ENCODE peak calls at places on chromosome 1, in ten cellular contexts. One of them, this sample, is unnamed. For H3K27me3, the result is how much of the 10 kb centered on the place peaks cover.

GRCh38 chr1:86741947-86742572 is 37.7 kb downstream of the SH3GLB1 start:
- DNase-seq in CD8-positive, alpha-beta T cell: peak
- DNase-seq in upper lobe of right lung: no peak
- DNase-seq in tibial artery: no peak
- DNase-seq in mammary epithelial cell: peak
- DNase-seq in psoas muscle: no peak
- DNase-seq in adrenal gland: peak
- DNase-seq in thoracic aorta: no peak
- DNase-seq in tibial nerve: no peak
- DNase-seq in cardiac muscle cell: peak
- DNase-seq in this sample: peak

GRCh38 chr1:206526064-206526911 is 19.0 kb downstream of the RASSF5 start:
- DNase-seq in CD8-positive, alpha-beta T cell: no peak
- DNase-seq in upper lobe of right lung: peak
- DNase-seq in tibial artery: peak
- DNase-seq in mammary epithelial cell: no peak
- DNase-seq in psoas muscle: no peak
- DNase-seq in adrenal gland: peak
- DNase-seq in thoracic aorta: no peak
- DNase-seq in tibial nerve: no peak
- DNase-seq in cardiac muscle cell: no peak
- DNase-seq in this sample: no peak

GRCh38 chr1:27563407-27564263 is 40.3 kb downstream of the AHDC1 start:
- DNase-seq in CD8-positive, alpha-beta T cell: no peak
- DNase-seq in upper lobe of right lung: peak
- DNase-seq in tibial artery: peak
- DNase-seq in mammary epithelial cell: no peak
- DNase-seq in psoas muscle: peak
- DNase-seq in adrenal gland: peak
- DNase-seq in thoracic aorta: no peak
- DNase-seq in tibial nerve: no peak
- DNase-seq in cardiac muscle cell: no peak
- DNase-seq in this sample: no peak

GRCh38 chr1:53535846-53536245 is 76.6 kb downstream of the DMRTB1 start:
- DNase-seq in CD8-positive, alpha-beta T cell: no peak
- DNase-seq in upper lobe of right lung: no peak
- DNase-seq in tibial artery: no peak
- DNase-seq in mammary epithelial cell: no peak
- DNase-seq in psoas muscle: no peak
- DNase-seq in adrenal gland: no peak
- DNase-seq in thoracic aorta: no peak
- DNase-seq in tibial nerve: no peak
- DNase-seq in cardiac muscle cell: no peak
- DNase-seq in this sample: no peak

GRCh38 chr1:1599919-1600860 is at the start of gene FNDC10:
- DNase-seq in CD8-positive, alpha-beta T cell: no peak
- DNase-seq in upper lobe of right lung: no peak
- DNase-seq in tibial artery: peak
- DNase-seq in mammary epithelial cell: no peak
- DNase-seq in psoas muscle: no peak
- DNase-seq in adrenal gland: peak
- DNase-seq in thoracic aorta: no peak
- DNase-seq in tibial nerve: no peak
- DNase-seq in cardiac muscle cell: no peak
- DNase-seq in this sample: no peak

GRCh38 chr1:42157667-42158066 is 4.5 kb downstream of the GUCA2B start:
- DNase-seq in CD8-positive, alpha-beta T cell: no peak
- DNase-seq in upper lobe of right lung: peak
- DNase-seq in tibial artery: no peak
- DNase-seq in mammary epithelial cell: no peak
- DNase-seq in psoas muscle: no peak
- DNase-seq in adrenal gland: no peak
- DNase-seq in thoracic aorta: no peak
- DNase-seq in tibial nerve: no peak
- DNase-seq in cardiac muscle cell: no peak
- DNase-seq in this sample: no peak

GRCh38 chr1:110765640-110766335 is 91.0 kb upstream of the KCNA3 start:
- DNase-seq in CD8-positive, alpha-beta T cell: peak
- DNase-seq in upper lobe of right lung: no peak
- DNase-seq in tibial artery: no peak
- DNase-seq in mammary epithelial cell: peak
- DNase-seq in psoas muscle: no peak
- DNase-seq in adrenal gland: peak
- DNase-seq in thoracic aorta: no peak
- DNase-seq in tibial nerve: no peak
- DNase-seq in cardiac muscle cell: peak
- DNase-seq in this sample: peak

GRCh38 chr1:12631571-12631970 is 12.3 kb upstream of the AADACL4 start:
- DNase-seq in CD8-positive, alpha-beta T cell: no peak
- DNase-seq in upper lobe of right lung: no peak
- DNase-seq in tibial artery: no peak
- DNase-seq in mammary epithelial cell: no peak
- DNase-seq in psoas muscle: no peak
- DNase-seq in adrenal gland: no peak
- DNase-seq in thoracic aorta: no peak
- DNase-seq in tibial nerve: no peak
- DNase-seq in cardiac muscle cell: no peak
- DNase-seq in this sample: no peak

GRCh38 chr1:228109073-228109961 is at the start of gene MRPL55:
- DNase-seq in CD8-positive, alpha-beta T cell: peak
- DNase-seq in upper lobe of right lung: peak
- DNase-seq in tibial artery: peak
- DNase-seq in mammary epithelial cell: peak
- DNase-seq in psoas muscle: peak
- DNase-seq in adrenal gland: peak
- DNase-seq in thoracic aorta: peak
- DNase-seq in tibial nerve: peak
- DNase-seq in cardiac muscle cell: peak
- DNase-seq in this sample: peak

GRCh38 chr1:228108742-228109072 is 392 bp downstream of the MRPL55 start:
- DNase-seq in CD8-positive, alpha-beta T cell: no peak
- DNase-seq in upper lobe of right lung: no peak
- DNase-seq in tibial artery: no peak
- DNase-seq in mammary epithelial cell: no peak
- DNase-seq in psoas muscle: no peak
- DNase-seq in adrenal gland: no peak
- DNase-seq in thoracic aorta: no peak
- DNase-seq in tibial nerve: no peak
- DNase-seq in cardiac muscle cell: no peak
- DNase-seq in this sample: no peak

GRCh38 chr1:228109962-228110488 is 926 bp upstream of the MRPL55 start:
- DNase-seq in CD8-positive, alpha-beta T cell: no peak
- DNase-seq in upper lobe of right lung: no peak
- DNase-seq in tibial artery: no peak
- DNase-seq in mammary epithelial cell: no peak
- DNase-seq in psoas muscle: no peak
- DNase-seq in adrenal gland: peak
- DNase-seq in thoracic aorta: no peak
- DNase-seq in tibial nerve: no peak
- DNase-seq in cardiac muscle cell: peak
- DNase-seq in this sample: no peak

GRCh38 chr1:228112167-228112566 is 3.1 kb upstream of the MRPL55 start:
- DNase-seq in CD8-positive, alpha-beta T cell: no peak
- DNase-seq in upper lobe of right lung: no peak
- DNase-seq in tibial artery: no peak
- DNase-seq in mammary epithelial cell: no peak
- DNase-seq in psoas muscle: no peak
- DNase-seq in adrenal gland: no peak
- DNase-seq in thoracic aorta: no peak
- DNase-seq in tibial nerve: no peak
- DNase-seq in cardiac muscle cell: no peak
- DNase-seq in this sample: no peak

GRCh38 chr1:228110536-228110935 is 1.4 kb upstream of the MRPL55 start:
- DNase-seq in CD8-positive, alpha-beta T cell: no peak
- DNase-seq in upper lobe of right lung: no peak
- DNase-seq in tibial artery: no peak
- DNase-seq in mammary epithelial cell: no peak
- DNase-seq in psoas muscle: no peak
- DNase-seq in adrenal gland: no peak
- DNase-seq in thoracic aorta: no peak
- DNase-seq in tibial nerve: no peak
- DNase-seq in cardiac muscle cell: no peak
- DNase-seq in this sample: no peak
- H3K4me3 ChIP-seq in CD8-positive, alpha-beta T cell: no peak
- H3K4me3 ChIP-seq in upper lobe of right lung: peak
- H3K4me3 ChIP-seq in tibial artery: peak
- H3K4me3 ChIP-seq in mammary epithelial cell: no peak
- H3K4me3 ChIP-seq in psoas muscle: no peak
- H3K4me3 ChIP-seq in adrenal gland: no peak
- H3K4me3 ChIP-seq in thoracic aorta: peak
- H3K4me3 ChIP-seq in tibial nerve: no peak
- H3K4me3 ChIP-seq in cardiac muscle cell: no peak
- H3K4me3 ChIP-seq in this sample: no peak

GRCh38 chr1:50973255-50973654 is 3.2 kb downstream of the CDKN2C start:
- DNase-seq in CD8-positive, alpha-beta T cell: no peak
- DNase-seq in upper lobe of right lung: no peak
- DNase-seq in tibial artery: no peak
- DNase-seq in mammary epithelial cell: no peak
- DNase-seq in psoas muscle: no peak
- DNase-seq in adrenal gland: no peak
- DNase-seq in thoracic aorta: no peak
- DNase-seq in tibial nerve: no peak
- DNase-seq in cardiac muscle cell: no peak
- DNase-seq in this sample: no peak

GRCh38 chr1:50972766-50973165 is 2.7 kb downstream of the CDKN2C start:
- DNase-seq in CD8-positive, alpha-beta T cell: no peak
- DNase-seq in upper lobe of right lung: no peak
- DNase-seq in tibial artery: no peak
- DNase-seq in mammary epithelial cell: peak
- DNase-seq in psoas muscle: no peak
- DNase-seq in adrenal gland: no peak
- DNase-seq in thoracic aorta: no peak
- DNase-seq in tibial nerve: no peak
- DNase-seq in cardiac muscle cell: no peak
- DNase-seq in this sample: no peak

GRCh38 chr1:50975436-50975835 is 5.4 kb downstream of the CDKN2C start:
- DNase-seq in CD8-positive, alpha-beta T cell: no peak
- DNase-seq in upper lobe of right lung: no peak
- DNase-seq in tibial artery: no peak
- DNase-seq in mammary epithelial cell: no peak
- DNase-seq in psoas muscle: no peak
- DNase-seq in adrenal gland: no peak
- DNase-seq in thoracic aorta: no peak
- DNase-seq in tibial nerve: no peak
- DNase-seq in cardiac muscle cell: no peak
- DNase-seq in this sample: no peak

GRCh38 chr1:50974618-50974935 is 4.5 kb downstream of the CDKN2C start:
- DNase-seq in CD8-positive, alpha-beta T cell: no peak
- DNase-seq in upper lobe of right lung: no peak
- DNase-seq in tibial artery: no peak
- DNase-seq in mammary epithelial cell: no peak
- DNase-seq in psoas muscle: no peak
- DNase-seq in adrenal gland: no peak
- DNase-seq in thoracic aorta: no peak
- DNase-seq in tibial nerve: no peak
- DNase-seq in cardiac muscle cell: no peak
- DNase-seq in this sample: no peak

DNA sequence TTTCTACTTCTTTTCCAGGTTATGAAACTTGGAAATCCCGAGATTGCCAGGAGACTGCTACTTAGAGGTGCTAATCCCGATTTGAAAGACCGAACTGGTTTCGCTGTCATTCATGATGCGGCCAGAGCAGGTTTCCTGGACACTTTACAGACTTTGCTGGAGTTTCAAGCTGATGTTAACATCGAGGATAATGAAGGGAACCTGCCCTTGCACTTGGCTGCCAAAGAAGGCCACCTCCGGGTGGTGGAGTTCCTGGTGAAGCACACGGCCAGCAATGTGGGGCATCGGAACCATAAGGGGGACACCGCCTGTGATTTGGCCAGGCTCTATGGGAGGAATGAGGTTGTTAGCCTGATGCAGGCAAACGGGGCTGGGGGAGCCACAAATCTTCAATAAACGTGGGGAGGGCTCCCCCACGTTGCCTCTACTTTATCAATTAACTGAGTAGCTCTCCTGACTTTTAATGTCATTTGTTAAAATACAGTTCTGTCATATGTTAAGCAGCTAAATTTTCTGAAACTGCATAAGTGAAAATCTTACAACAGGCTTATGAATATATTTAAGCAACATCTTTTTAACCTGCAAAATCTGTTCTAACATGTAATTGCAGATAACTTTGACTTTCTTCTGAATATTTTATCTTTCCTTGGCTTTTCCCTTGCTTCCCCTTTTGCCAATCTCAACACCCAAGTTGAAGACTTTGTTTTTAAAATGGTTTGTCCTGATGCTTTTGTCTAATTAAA is 4.0 kb downstream of the CDKN2C start:
- DNase-seq in CD8-positive, alpha-beta T cell: no peak
- DNase-seq in upper lobe of right lung: no peak
- DNase-seq in tibial artery: no peak
- DNase-seq in mammary epithelial cell: no peak
- DNase-seq in psoas muscle: no peak
- DNase-seq in adrenal gland: no peak
- DNase-seq in thoracic aorta: no peak
- DNase-seq in tibial nerve: no peak
- DNase-seq in cardiac muscle cell: no peak
- DNase-seq in this sample: peak
- H3K27me3 ChIP-seq in CD8-positive, alpha-beta T cell: under half
- H3K27me3 ChIP-seq in upper lobe of right lung: under half
- H3K27me3 ChIP-seq in tibial artery: under half
- H3K27me3 ChIP-seq in mammary epithelial cell: under half
- H3K27me3 ChIP-seq in psoas muscle: under half
- H3K27me3 ChIP-seq in adrenal gland: under half
- H3K27me3 ChIP-seq in thoracic aorta: under half
- H3K27me3 ChIP-seq in tibial nerve: under half
- H3K27me3 ChIP-seq in cardiac muscle cell: half or more
- H3K27me3 ChIP-seq in this sample: under half

DNA sequence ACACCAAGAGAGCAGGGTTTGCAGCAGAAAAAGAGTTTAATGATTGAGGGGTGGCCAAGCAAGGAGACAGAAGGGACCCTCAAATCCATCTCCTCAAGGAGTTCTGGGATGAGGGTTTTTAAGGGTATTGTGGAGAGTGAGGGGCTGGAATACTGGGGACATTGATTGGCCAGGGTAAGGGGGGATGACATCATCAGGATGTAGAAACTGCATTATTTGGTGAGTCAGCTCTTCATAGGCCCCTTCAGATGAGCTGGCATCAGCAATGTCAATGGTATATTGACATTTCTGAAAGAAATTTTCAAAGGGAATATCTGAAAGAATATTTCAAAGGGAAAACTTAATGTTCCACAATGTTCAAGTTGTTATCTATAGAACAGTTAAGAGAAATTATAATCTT is 168.1 kb upstream of the SNX7 start:
- DNase-seq in CD8-positive, alpha-beta T cell: no peak
- DNase-seq in upper lobe of right lung: no peak
- DNase-seq in tibial artery: no peak
- DNase-seq in mammary epithelial cell: no peak
- DNase-seq in psoas muscle: no peak
- DNase-seq in adrenal gland: no peak
- DNase-seq in thoracic aorta: no peak
- DNase-seq in tibial nerve: no peak
- DNase-seq in cardiac muscle cell: no peak
- DNase-seq in this sample: no peak
- TF ChIP-seq CTCF in CD8-positive, alpha-beta T cell: no peak
- TF ChIP-seq CTCF in upper lobe of right lung: no peak
- TF ChIP-seq CTCF in tibial artery: no peak
- TF ChIP-seq CTCF in mammary epithelial cell: no peak
- TF ChIP-seq CTCF in psoas muscle: no peak
- TF ChIP-seq CTCF in adrenal gland: no peak
- TF ChIP-seq CTCF in thoracic aorta: no peak
- TF ChIP-seq CTCF in tibial nerve: no peak
- TF ChIP-seq CTCF in cardiac muscle cell: no peak
- TF ChIP-seq CTCF in this sample: no peak

DNA sequence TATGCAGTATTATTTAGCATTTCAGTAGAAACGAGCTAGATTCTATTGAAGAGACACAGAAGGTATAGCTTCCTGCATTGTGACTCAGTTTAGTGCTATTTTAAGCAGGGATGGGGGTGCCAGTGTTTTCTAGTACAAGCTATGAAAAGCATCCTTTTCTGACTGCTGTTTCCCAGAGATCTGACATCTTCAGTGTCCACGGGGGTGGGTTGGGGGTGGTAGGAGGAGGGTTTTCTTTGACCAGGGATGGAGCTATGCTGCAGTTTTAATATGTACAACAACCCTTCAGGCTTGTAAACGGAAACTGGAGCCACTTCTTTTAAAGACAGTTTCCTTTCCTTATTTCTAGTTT is 2.7 kb upstream of the NEGR1 start:
- DNase-seq in CD8-positive, alpha-beta T cell: no peak
- DNase-seq in upper lobe of right lung: no peak
- DNase-seq in tibial artery: no peak
- DNase-seq in mammary epithelial cell: no peak
- DNase-seq in psoas muscle: no peak
- DNase-seq in adrenal gland: peak
- DNase-seq in thoracic aorta: no peak
- DNase-seq in tibial nerve: no peak
- DNase-seq in cardiac muscle cell: no peak
- DNase-seq in this sample: no peak
- H3K4me3 ChIP-seq in CD8-positive, alpha-beta T cell: peak
- H3K4me3 ChIP-seq in upper lobe of right lung: peak
- H3K4me3 ChIP-seq in tibial artery: peak
- H3K4me3 ChIP-seq in mammary epithelial cell: peak
- H3K4me3 ChIP-seq in psoas muscle: peak
- H3K4me3 ChIP-seq in adrenal gland: no peak
- H3K4me3 ChIP-seq in thoracic aorta: peak
- H3K4me3 ChIP-seq in tibial nerve: peak
- H3K4me3 ChIP-seq in cardiac muscle cell: peak
- H3K4me3 ChIP-seq in this sample: no peak